ENCODE peak calls at places on chromosomes 2 and 18, in four cellular contexts. One of them, this sample, is unnamed.

GRCh38 chr2:138712212-138712979 is 67.8 kb downstream of the NXPH2 start:
- DNase-seq in CD8-positive, alpha-beta T cell: no peak
- DNase-seq in cardiac muscle cell: no peak
- DNase-seq in NCI-H510A treated with DMSO at 0.1 percent for 48 hours: no peak
- DNase-seq in this sample: no peak

GRCh38 chr2:240232264-240232915 is 91.9 kb upstream of the OTOS start:
- DNase-seq in cardiac muscle cell: no peak
- DNase-seq in NCI-H510A treated with DMSO at 0.1 percent for 48 hours: no peak
- DNase-seq in CD8-positive, alpha-beta T cell: no peak
- DNase-seq in this sample: no peak

GRCh38 chr2:54455584-54456525 is at the start of gene SPTBN1:
- DNase-seq in CD8-positive, alpha-beta T cell: no peak
- DNase-seq in cardiac muscle cell: peak
- DNase-seq in NCI-H510A treated with DMSO at 0.1 percent for 48 hours: peak
- DNase-seq in this sample: peak

GRCh38 chr2:74564222-74564621 is 9.7 kb downstream of the DOK1 start:
- DNase-seq in cardiac muscle cell: peak
- DNase-seq in NCI-H510A treated with DMSO at 0.1 percent for 48 hours: no peak
- DNase-seq in CD8-positive, alpha-beta T cell: no peak
- DNase-seq in this sample: no peak

GRCh38 chr18:24567199-24567598 is 106.8 kb downstream of the HRH4 start:
- DNase-seq in NCI-H510A treated with DMSO at 0.1 percent for 48 hours: peak
- DNase-seq in cardiac muscle cell: peak
- DNase-seq in CD8-positive, alpha-beta T cell: no peak
- DNase-seq in this sample: no peak

GRCh38 chr2:181813963-181814565 is 77.5 kb upstream of the ITPRID2 start:
- DNase-seq in NCI-H510A treated with DMSO at 0.1 percent for 48 hours: no peak
- DNase-seq in cardiac muscle cell: peak
- DNase-seq in CD8-positive, alpha-beta T cell: no peak
- DNase-seq in this sample: no peak

GRCh38 chr2:230881840-230882239 is 17.1 kb downstream of the ITM2C start:
- DNase-seq in CD8-positive, alpha-beta T cell: no peak
- DNase-seq in cardiac muscle cell: no peak
- DNase-seq in NCI-H510A treated with DMSO at 0.1 percent for 48 hours: no peak
- DNase-seq in this sample: no peak

GRCh38 chr2:38876407-38876806 is 631 bp downstream of the MORN2 start:
- DNase-seq in CD8-positive, alpha-beta T cell: no peak
- DNase-seq in cardiac muscle cell: no peak
- DNase-seq in NCI-H510A treated with DMSO at 0.1 percent for 48 hours: no peak
- DNase-seq in this sample: no peak

GRCh38 chr2:60589093-60589492 is 35.6 kb upstream of the BCL11A start:
- DNase-seq in cardiac muscle cell: no peak
- DNase-seq in NCI-H510A treated with DMSO at 0.1 percent for 48 hours: no peak
- DNase-seq in CD8-positive, alpha-beta T cell: no peak
- DNase-seq in this sample: no peak

GRCh38 chr18:36530676-36531405 is 233.3 kb downstream of the FHOD3 start:
- DNase-seq in NCI-H510A treated with DMSO at 0.1 percent for 48 hours: no peak
- DNase-seq in CD8-positive, alpha-beta T cell: no peak
- DNase-seq in cardiac muscle cell: no peak
- DNase-seq in this sample: no peak

GRCh38 chr2:40421643-40422297 is 30.1 kb downstream of the SLC8A1 start:
- DNase-seq in NCI-H510A treated with DMSO at 0.1 percent for 48 hours: no peak
- DNase-seq in CD8-positive, alpha-beta T cell: no peak
- DNase-seq in cardiac muscle cell: no peak
- DNase-seq in this sample: peak

GRCh38 chr2:100042559-100042958 is 99.8 kb downstream of the AFF3 start:
- DNase-seq in cardiac muscle cell: no peak
- DNase-seq in NCI-H510A treated with DMSO at 0.1 percent for 48 hours: no peak
- DNase-seq in CD8-positive, alpha-beta T cell: no peak
- DNase-seq in this sample: no peak

This sample was measured in SJCRH30.